ENCODE peak calls at places on chromosomes 11 and 22, in four cellular contexts. I is CD8-positive, alpha-beta T cell; N is neural progenitor cell; T is adrenal gland. E is an unnamed sample.

GRCh38 chr11:17508306-17508705 is 31.7 kb upstream of the ABCC8 start:
- DNase-seq in I (no peak), N (no peak), T (no peak), E (no peak)

GRCh38 chr22:17112491-17113042 is 8.6 kb downstream of the TMEM121B start:
- DNase-seq in I (no peak), N (no peak), T (no peak), E (no peak)

GRCh38 chr11:96187779-96188624 is 155.0 kb downstream of the MAML2 start:
- DNase-seq in I (no peak), N (no peak), T (peak; percentile 59), E (no peak)

GRCh38 chr11:74463216-74463615 is 4.1 kb downstream of the KCNE3 start:
- DNase-seq in I (no peak), N (no peak), T (no peak), E (peak; percentile 29)

GRCh38 chr11:110830344-110831141 is 118.3 kb upstream of the ARHGAP20 start:
- DNase-seq in I (no peak), N (peak; percentile 13), T (no peak), E (peak; percentile 75)

GRCh38 chr22:36368359-36368983 is 19.3 kb downstream of the MYH9 start:
- DNase-seq in I (peak; percentile 53), N (peak; percentile 94), T (no peak), E (peak; percentile 92)

GRCh38 chr22:29327089-29327764 is 11.7 kb upstream of the RASL10A start:
- DNase-seq in I (no peak), N (no peak), T (no peak), E (no peak)

GRCh38 chr11:67645521-67646457 is 4.7 kb downstream of the ACY3 start:
- DNase-seq in I (no peak), N (no peak), T (no peak), E (peak; percentile 81)

GRCh38 chr11:58579192-58580129 is 598 bp downstream of the ZFP91 start:
- DNase-seq in I (peak; percentile 92), N (peak; percentile 90), T (peak; percentile 92), E (peak; percentile 95)

GRCh38 chr11:111934301-111934700 is 2.8 kb upstream of the DIXDC1 start:
- DNase-seq in I (no peak), N (no peak), T (no peak), E (peak; percentile 23)

GRCh38 chr11:11816511-11817319 is 25.1 kb upstream of the USP47 start:
- DNase-seq in I (no peak), N (no peak), T (no peak), E (no peak)

DNA sequence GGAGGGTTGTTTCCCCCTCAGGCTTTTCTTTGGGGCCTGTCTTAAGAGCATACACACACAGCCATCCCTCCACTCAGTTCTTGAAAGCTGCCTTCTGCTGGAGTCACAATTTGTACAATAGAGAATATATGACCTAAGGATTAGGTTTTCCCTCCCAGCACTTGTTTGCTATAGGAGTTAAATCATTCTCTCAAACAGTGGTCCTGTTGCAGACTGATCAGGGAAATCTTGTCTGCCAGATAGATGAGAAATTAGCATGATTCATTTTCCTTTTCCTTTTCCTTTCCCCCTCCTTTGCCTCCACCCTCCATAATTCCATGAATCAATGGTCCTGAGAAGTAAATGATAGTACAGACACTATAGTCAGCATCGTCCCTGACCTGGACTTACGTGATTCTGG is 3.3 kb downstream of the PRSS23 start:
- DNase-seq in I (no peak), N (no peak), T (no peak), E (no peak)
- H3K4me3 ChIP-seq in I (no peak overlapping the region), N (peak overlapping the region; percentile 98), T (no peak overlapping the region), E (no peak overlapping the region)

GRCh38 chr11:46362146-46363030 is 15.1 kb downstream of the DGKZ start:
- DNase-seq in I (no peak), N (no peak), T (no peak), E (no peak)

GRCh38 chr11:46364056-46364455 is 16.8 kb downstream of the DGKZ start:
- DNase-seq in I (no peak), N (no peak), T (no peak), E (no peak)

GRCh38 chr11:46363031-46363407 is 15.8 kb downstream of the DGKZ start:
- DNase-seq in I (no peak), N (no peak), T (peak; percentile 72), E (no peak)

GRCh38 chr11:46364791-46365190 is 16.7 kb upstream of the MDK start:
- DNase-seq in I (no peak), N (no peak), T (no peak), E (no peak)

DNA sequence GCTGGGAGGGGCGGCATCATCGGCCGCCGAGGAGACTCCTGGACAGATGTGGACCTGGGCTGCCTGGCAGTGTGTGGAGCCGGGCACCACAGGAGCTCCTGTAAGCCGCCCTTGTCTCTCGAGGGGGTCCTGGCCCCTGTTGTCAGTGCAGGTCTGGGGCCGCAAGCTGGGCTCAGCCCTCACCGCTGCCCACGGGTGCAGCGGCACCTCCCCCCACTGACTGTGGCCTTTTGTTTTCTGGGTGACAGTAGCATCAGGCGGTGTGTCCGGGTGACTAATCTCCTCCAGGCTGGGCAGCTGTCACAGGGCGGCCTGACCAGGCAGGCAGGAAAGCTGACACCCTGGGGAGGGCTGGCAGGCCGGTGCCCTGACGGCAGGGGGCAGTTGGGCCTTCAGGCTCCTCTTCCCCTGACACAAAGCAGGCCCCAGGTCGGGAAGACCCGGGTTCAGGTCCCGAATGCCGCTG is 16.2 kb downstream of the DGKZ start:
- DNase-seq in I (no peak), N (no peak), T (peak; percentile 84), E (no peak)
- TF ChIP-seq CTCF in I (no peak), N (no peak), T (peak; percentile 40), E (no peak)

DNA sequence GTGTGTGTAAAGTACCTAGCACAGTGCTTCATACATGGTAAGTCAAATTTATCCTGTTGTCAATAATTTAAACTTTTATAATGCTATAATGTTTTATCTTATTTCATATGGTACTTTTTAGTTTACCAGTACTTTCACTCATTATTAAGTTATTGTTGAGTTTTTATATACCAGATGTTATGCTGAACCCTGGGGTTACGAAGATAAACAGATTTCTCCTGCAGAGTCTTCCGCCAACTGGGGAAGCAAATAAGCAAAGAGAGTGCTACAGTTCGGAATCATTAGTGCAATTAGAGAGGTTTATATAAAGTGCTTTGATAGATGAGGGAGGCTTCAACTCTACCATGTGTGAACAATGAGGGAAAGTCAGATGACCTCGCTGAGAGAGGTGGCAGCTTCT is 362.3 kb downstream of the DYNC2H1 start:
- DNase-seq in I (no peak), N (no peak), T (no peak), E (no peak)
- H3K4me1 ChIP-seq in I (no peaks in the 10 kb centered on the region), N (no peaks in the 10 kb centered on the region), T (no peaks in the 10 kb centered on the region), E (no peaks in the 10 kb centered on the region)

DNA sequence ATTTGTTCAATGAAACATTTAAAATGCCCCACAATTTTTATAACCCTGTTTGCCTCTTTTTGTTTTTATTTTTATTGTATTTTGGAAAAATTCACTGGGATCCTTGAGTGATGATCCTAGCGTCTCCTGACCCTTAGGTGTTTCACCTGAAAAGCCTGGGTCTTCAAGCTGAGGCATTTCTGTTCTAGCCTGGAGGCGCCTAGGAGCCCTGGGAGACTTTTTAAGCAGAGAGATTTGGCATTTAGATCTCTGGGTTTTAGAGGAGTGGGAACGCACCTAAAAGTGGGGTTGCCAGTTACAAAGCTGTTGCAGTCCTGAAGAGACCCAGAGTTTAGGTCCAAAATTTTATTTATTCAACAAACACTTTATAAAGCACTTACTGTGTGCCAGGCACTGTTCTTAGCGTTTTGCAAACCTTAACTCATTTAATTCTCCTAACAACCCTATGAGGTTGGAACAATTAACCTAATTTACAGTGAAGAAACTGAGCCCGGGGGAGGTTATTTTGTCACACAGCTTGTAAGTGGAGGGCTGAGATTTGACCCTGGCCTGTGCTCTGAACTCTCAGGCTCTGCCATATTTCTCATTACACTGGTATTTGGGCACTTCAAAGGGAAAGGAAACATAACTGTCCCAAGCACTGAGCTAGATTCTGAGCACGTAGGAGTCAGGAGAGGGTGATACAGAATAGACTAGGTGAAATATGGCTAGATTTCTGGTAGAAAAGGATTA is 834 bp upstream of the FADS1 start:
- DNase-seq in I (no peak), N (no peak), T (no peak), E (no peak)
- H3K4me3 ChIP-seq in I (peak overlapping the region; percentile 57), N (peak overlapping the region; percentile 67), T (no peak overlapping the region), E (peak overlapping the region; percentile 92)

GRCh38 chr11:66541892-66542291 is 4.0 kb downstream of the ZDHHC24 start:
- DNase-seq in I (no peak), N (no peak), T (no peak), E (no peak)

GRCh38 chr11:66545701-66546367 is at the start of gene ZDHHC24:
- DNase-seq in I (peak; percentile 78), N (peak; percentile 99), T (peak; percentile 97), E (peak; percentile 98)

GRCh38 chr11:66546368-66546965 is at the start of gene ACTN3:
- DNase-seq in I (no peak), N (peak; percentile 88), T (peak; percentile 38), E (peak; percentile 86)

GRCh38 chr11:66542362-66542761 is 3.5 kb downstream of the ZDHHC24 start:
- DNase-seq in I (no peak), N (no peak), T (no peak), E (no peak)

DNA sequence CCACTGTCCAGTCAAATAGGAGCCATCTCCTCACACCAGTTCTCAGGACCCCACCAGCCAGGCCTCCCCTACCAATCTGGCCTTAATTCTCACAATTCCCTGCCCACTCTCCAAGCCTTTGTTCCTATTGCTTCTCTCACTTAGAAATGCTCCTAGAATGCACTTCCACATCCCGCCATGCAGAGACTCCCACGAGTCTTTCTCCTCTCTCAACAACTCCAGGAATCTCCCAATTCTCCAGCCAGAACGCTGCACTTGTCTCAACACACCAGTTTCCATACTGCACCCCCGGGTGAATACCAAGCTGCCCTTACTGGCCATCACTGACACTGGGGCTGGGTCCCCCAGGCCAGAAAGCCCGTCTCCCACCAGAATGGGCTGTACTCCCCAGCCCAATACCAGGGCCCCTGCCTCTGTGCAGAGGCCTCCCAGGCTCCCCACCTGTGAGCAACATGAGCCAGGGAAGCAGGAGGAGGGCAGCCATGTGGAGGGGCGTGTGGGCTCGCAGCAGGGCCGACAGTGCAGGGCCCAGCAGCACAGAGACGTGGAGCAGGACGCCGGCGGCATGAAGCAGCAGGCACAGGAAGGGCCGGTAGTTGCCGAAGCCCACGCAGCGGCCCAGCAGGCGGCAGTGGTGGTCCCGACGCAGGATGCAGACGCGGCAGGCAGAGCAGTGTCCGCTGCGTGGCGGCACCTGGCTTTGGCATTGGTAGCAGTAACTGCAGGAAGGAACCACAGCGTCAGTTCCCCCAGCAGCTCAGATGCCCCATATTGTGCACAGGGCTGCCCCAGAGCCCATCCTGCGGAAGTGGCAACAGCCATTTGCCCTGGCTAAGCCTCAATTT is 2.4 kb downstream of the ZDHHC24 start:
- DNase-seq in I (peak; percentile 70), N (peak; percentile 52), T (peak; percentile 45), E (peak; percentile 88)
- TF ChIP-seq CTCF in I (peak; percentile 19), N (peak; percentile 21), T (peak; percentile 45), E (peak; percentile 77)

DNA sequence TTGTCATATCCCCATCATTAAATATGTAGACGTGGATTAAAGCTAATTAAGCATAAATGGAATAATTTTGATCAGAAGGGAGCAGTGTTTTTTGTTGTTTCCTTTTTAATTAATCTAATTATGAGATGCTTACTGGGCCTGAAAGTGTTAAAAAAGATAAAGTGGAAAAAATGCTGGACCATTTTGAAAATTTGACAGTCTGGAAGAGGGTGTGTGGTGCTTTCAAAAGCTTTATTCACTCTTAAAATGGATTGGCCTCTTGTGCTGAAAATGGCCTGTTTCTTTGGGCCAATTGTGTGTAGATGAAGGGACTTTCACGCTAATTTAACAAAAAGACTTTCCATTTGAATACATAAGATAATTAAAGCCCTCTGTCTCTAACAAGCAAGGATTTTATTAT is 1.8 kb downstream of the TNRC6B start:
- DNase-seq in I (no peak), N (no peak), T (no peak), E (no peak)
- H3K4me1 ChIP-seq in I (peaks cover 66% of the 10 kb centered on the region), N (peaks cover 40% of the 10 kb centered on the region), T (peaks cover 25% of the 10 kb centered on the region), E (peaks cover 20% of the 10 kb centered on the region)